ENCODE peak calls at places on chromosomes 6 and 20, in four cellular contexts. T is hypothalamus; U is iris pigment epithelial cell; V is stimulated activated CD8-positive, alpha-beta memory T cell treated with anti-CD3 and anti-CD28 coated beads, Interleukin-7, amount 100 ng/mL, for 1 hour. C is an unnamed sample.

GRCh38 chr20:21609221-21609620 is 95.4 kb upstream of the NKX2-2 start:
- DNase-seq in V (no peak), U (no peak), T (peak; percentile 73), C (peak; percentile 61)

GRCh38 chr6:87669051-87669450 is 33.0 kb downstream of the AKIRIN2 start:
- DNase-seq in T (no peak), V (no peak), U (no peak), C (no peak)

GRCh38 chr6:27237089-27237723 is 10.3 kb upstream of the PRSS16 start:
- DNase-seq in V (no peak), U (peak; percentile 86), T (no peak), C (no peak)

GRCh38 chr6:122789862-122790739 is 1.0 kb downstream of the SMPDL3A start:
- DNase-seq in V (no peak), T (no peak), U (peak; percentile 29), C (peak; percentile 56)

GRCh38 chr6:34709386-34709785 is 12.8 kb upstream of the ILRUN start:
- DNase-seq in T (peak; percentile 62), V (no peak), U (peak; percentile 56), C (peak; percentile 34)

GRCh38 chr20:20317195-20318113 is 50.5 kb upstream of the INSM1 start:
- DNase-seq in T (no peak), U (no peak), V (no peak), C (no peak)

GRCh38 chr20:21505810-21506530 is 7.9 kb downstream of the NKX2-2 start:
- DNase-seq in T (peak; percentile 72), V (peak; percentile 26), U (peak; percentile 36), C (peak; percentile 19)

GRCh38 chr6:718345-718744 is 25.4 kb upstream of the EXOC2 start:
- DNase-seq in V (no peak), T (no peak), U (no peak), C (no peak)

GRCh38 chr6:30893001-30893591 is 8.8 kb downstream of the DDR1 start:
- DNase-seq in V (no peak), U (no peak), T (no peak), C (no peak)

GRCh38 chr6:52144196-52145076 is 41.7 kb upstream of the IL17A start:
- DNase-seq in T (no peak), V (no peak), U (no peak), C (no peak)

GRCh38 chr6:71333700-71334099 is 45.1 kb downstream of the OGFRL1 start:
- DNase-seq in V (no peak), U (peak; percentile 88), T (no peak), C (no peak)

GRCh38 chr6:69216127-69216526 is 580.7 kb downstream of the LMBRD1 start:
- DNase-seq in U (no peak), V (no peak), T (no peak), C (no peak)

GRCh38 chr6:37585523-37585905 is 85.8 kb upstream of the CCDC167 start:
- DNase-seq in V (no peak), U (no peak), T (no peak), C (no peak)

GRCh38 chr6:65545920-65546319 is 161.1 kb downstream of the EYS start:
- DNase-seq in T (no peak), U (no peak), V (no peak), C (no peak)

GRCh38 chr20:41264819-41265218 is 52.7 kb downstream of the ZHX3 start:
- DNase-seq in U (no peak), T (no peak), V (no peak), C (no peak)

GRCh38 chr6:27374824-27375612 is 13.5 kb upstream of the ZNF391 start:
- DNase-seq in V (peak; percentile 29), U (peak; percentile 70), T (peak; percentile 72), C (peak; percentile 77)

GRCh38 chr20:5061209-5061608 is 58.5 kb downstream of the PCNA start:
- DNase-seq in V (no peak), T (no peak), U (peak; percentile 23), C (no peak)

GRCh38 chr20:56808119-56808725 is 179.1 kb downstream of the TFAP2C start:
- DNase-seq in U (no peak), T (no peak), V (no peak), C (no peak)

GRCh38 chr6:53432318-53433161 is 83.8 kb upstream of the ELOVL5 start:
- DNase-seq in V (no peak), T (no peak), U (peak; percentile 90), C (no peak)

GRCh38 chr20:14576478-14576877 is 239.1 kb upstream of the FLRT3 start:
- DNase-seq in T (no peak), U (no peak), V (no peak), C (no peak)

GRCh38 chr20:15139522-15139921 is 802.1 kb upstream of the FLRT3 start:
- DNase-seq in V (no peak), U (no peak), T (no peak), C (no peak)

GRCh38 chr6:28258877-28259777 is at the start of gene NKAPL:
- DNase-seq in V (peak; percentile 39), T (peak; percentile 50), U (peak; percentile 83), C (peak; percentile 53)

GRCh38 chr20:58483051-58483450 is 32.1 kb downstream of the APCDD1L start:
- DNase-seq in V (no peak), U (no peak), T (no peak), C (no peak)

GRCh38 chr6:4179960-4180652 is 44.7 kb upstream of the ECI2 start:
- DNase-seq in V (no peak), T (no peak), U (peak; percentile 16), C (no peak)

GRCh38 chr6:52729594-52729993 is 33.7 kb downstream of the GSTA2 start:
- DNase-seq in U (no peak), V (no peak), T (no peak), C (no peak)

GRCh38 chr20:59672576-59672975 is 68.2 kb downstream of the PHACTR3 start:
- DNase-seq in U (no peak), T (no peak), V (no peak), C (no peak)

C was measured in occipital lobe.